ENCODE peak calls at places on chromosomes 13 and 19, in nine cellular contexts. One of them, this sample, is unnamed.

GRCh38 chr13:76331948-76332712 is 554.1 kb downstream of the KCTD12 start:
- DNase-seq in cardiac muscle cell: no peak
- DNase-seq in IMR-90: peak
- DNase-seq in HFF-Myc: no peak
- DNase-seq in A549: no peak
- DNase-seq in left ventricle myocardium inferior: no peak
- DNase-seq in fibroblast of mammary gland: no peak
- DNase-seq in astrocyte of the spinal cord: peak
- DNase-seq in skeletal muscle cell: peak
- DNase-seq in this sample: no peak

GRCh38 chr13:76762731-76763130 is 123.5 kb downstream of the KCTD12 start:
- DNase-seq in A549: no peak
- DNase-seq in left ventricle myocardium inferior: no peak
- DNase-seq in HFF-Myc: no peak
- DNase-seq in fibroblast of mammary gland: no peak
- DNase-seq in IMR-90: no peak
- DNase-seq in skeletal muscle cell: no peak
- DNase-seq in cardiac muscle cell: no peak
- DNase-seq in astrocyte of the spinal cord: no peak
- DNase-seq in this sample: no peak

GRCh38 chr19:10271543-10272086 is 695 bp downstream of the ICAM1 start:
- DNase-seq in fibroblast of mammary gland: no peak
- DNase-seq in skeletal muscle cell: no peak
- DNase-seq in left ventricle myocardium inferior: no peak
- DNase-seq in A549: no peak
- DNase-seq in HFF-Myc: no peak
- DNase-seq in astrocyte of the spinal cord: no peak
- DNase-seq in cardiac muscle cell: no peak
- DNase-seq in IMR-90: peak
- DNase-seq in this sample: no peak

GRCh38 chr13:21672811-21673591 is 2.1 kb downstream of the FGF9 start:
- DNase-seq in fibroblast of mammary gland: no peak
- DNase-seq in astrocyte of the spinal cord: no peak
- DNase-seq in IMR-90: no peak
- DNase-seq in HFF-Myc: no peak
- DNase-seq in A549: no peak
- DNase-seq in skeletal muscle cell: no peak
- DNase-seq in cardiac muscle cell: peak
- DNase-seq in left ventricle myocardium inferior: no peak
- DNase-seq in this sample: no peak

GRCh38 chr13:20181180-20181579 is 11.6 kb downstream of the GJB2 start:
- DNase-seq in astrocyte of the spinal cord: no peak
- DNase-seq in HFF-Myc: no peak
- DNase-seq in fibroblast of mammary gland: no peak
- DNase-seq in cardiac muscle cell: no peak
- DNase-seq in left ventricle myocardium inferior: no peak
- DNase-seq in A549: no peak
- DNase-seq in skeletal muscle cell: no peak
- DNase-seq in IMR-90: no peak
- DNase-seq in this sample: no peak

GRCh38 chr13:74217816-74218215 is 83.6 kb upstream of the KLF12 start:
- DNase-seq in fibroblast of mammary gland: no peak
- DNase-seq in skeletal muscle cell: peak
- DNase-seq in A549: no peak
- DNase-seq in HFF-Myc: no peak
- DNase-seq in cardiac muscle cell: no peak
- DNase-seq in astrocyte of the spinal cord: peak
- DNase-seq in left ventricle myocardium inferior: no peak
- DNase-seq in IMR-90: peak
- DNase-seq in this sample: no peak

GRCh38 chr13:27619711-27620376 is 485 bp downstream of the LNX2 start:
- DNase-seq in HFF-Myc: no peak
- DNase-seq in fibroblast of mammary gland: peak
- DNase-seq in left ventricle myocardium inferior: peak
- DNase-seq in astrocyte of the spinal cord: peak
- DNase-seq in cardiac muscle cell: no peak
- DNase-seq in A549: peak
- DNase-seq in skeletal muscle cell: no peak
- DNase-seq in IMR-90: peak
- DNase-seq in this sample: no peak

GRCh38 chr19:43570174-43570791 is 5.0 kb downstream of the XRCC1 start:
- DNase-seq in A549: no peak
- DNase-seq in skeletal muscle cell: no peak
- DNase-seq in left ventricle myocardium inferior: no peak
- DNase-seq in cardiac muscle cell: no peak
- DNase-seq in HFF-Myc: no peak
- DNase-seq in fibroblast of mammary gland: no peak
- DNase-seq in astrocyte of the spinal cord: no peak
- DNase-seq in IMR-90: no peak
- DNase-seq in this sample: peak

GRCh38 chr13:113634279-113635047 is 23.5 kb downstream of the ATP4B start:
- DNase-seq in skeletal muscle cell: no peak
- DNase-seq in HFF-Myc: no peak
- DNase-seq in cardiac muscle cell: no peak
- DNase-seq in A549: no peak
- DNase-seq in left ventricle myocardium inferior: peak
- DNase-seq in fibroblast of mammary gland: no peak
- DNase-seq in astrocyte of the spinal cord: no peak
- DNase-seq in IMR-90: no peak
- DNase-seq in this sample: no peak

GRCh38 chr19:20167020-20167644 is at the start of gene ZNF486:
- DNase-seq in cardiac muscle cell: peak
- DNase-seq in HFF-Myc: peak
- DNase-seq in fibroblast of mammary gland: peak
- DNase-seq in IMR-90: peak
- DNase-seq in astrocyte of the spinal cord: peak
- DNase-seq in skeletal muscle cell: peak
- DNase-seq in left ventricle myocardium inferior: peak
- DNase-seq in A549: no peak
- DNase-seq in this sample: peak
- H3K4me3 ChIP-seq in cardiac muscle cell: peak
- H3K4me3 ChIP-seq in HFF-Myc: peak
- H3K4me3 ChIP-seq in fibroblast of mammary gland: peak
- H3K4me3 ChIP-seq in IMR-90: peak
- H3K4me3 ChIP-seq in astrocyte of the spinal cord: peak
- H3K4me3 ChIP-seq in skeletal muscle cell: peak
- H3K4me3 ChIP-seq in left ventricle myocardium inferior: peak
- H3K4me3 ChIP-seq in A549: no peak
- H3K4me3 ChIP-seq in this sample: peak

GRCh38 chr19:5337886-5338595 is 2.6 kb downstream of the PTPRS start:
- DNase-seq in IMR-90: no peak
- DNase-seq in astrocyte of the spinal cord: no peak
- DNase-seq in fibroblast of mammary gland: no peak
- DNase-seq in HFF-Myc: no peak
- DNase-seq in skeletal muscle cell: no peak
- DNase-seq in A549: no peak
- DNase-seq in left ventricle myocardium inferior: no peak
- DNase-seq in cardiac muscle cell: no peak
- DNase-seq in this sample: no peak
- H3K4me3 ChIP-seq in IMR-90: no peak
- H3K4me3 ChIP-seq in astrocyte of the spinal cord: no peak
- H3K4me3 ChIP-seq in fibroblast of mammary gland: no peak
- H3K4me3 ChIP-seq in HFF-Myc: no peak
- H3K4me3 ChIP-seq in skeletal muscle cell: no peak
- H3K4me3 ChIP-seq in A549: no peak
- H3K4me3 ChIP-seq in left ventricle myocardium inferior: no peak
- H3K4me3 ChIP-seq in cardiac muscle cell: no peak
- H3K4me3 ChIP-seq in this sample: no peak

DNA sequence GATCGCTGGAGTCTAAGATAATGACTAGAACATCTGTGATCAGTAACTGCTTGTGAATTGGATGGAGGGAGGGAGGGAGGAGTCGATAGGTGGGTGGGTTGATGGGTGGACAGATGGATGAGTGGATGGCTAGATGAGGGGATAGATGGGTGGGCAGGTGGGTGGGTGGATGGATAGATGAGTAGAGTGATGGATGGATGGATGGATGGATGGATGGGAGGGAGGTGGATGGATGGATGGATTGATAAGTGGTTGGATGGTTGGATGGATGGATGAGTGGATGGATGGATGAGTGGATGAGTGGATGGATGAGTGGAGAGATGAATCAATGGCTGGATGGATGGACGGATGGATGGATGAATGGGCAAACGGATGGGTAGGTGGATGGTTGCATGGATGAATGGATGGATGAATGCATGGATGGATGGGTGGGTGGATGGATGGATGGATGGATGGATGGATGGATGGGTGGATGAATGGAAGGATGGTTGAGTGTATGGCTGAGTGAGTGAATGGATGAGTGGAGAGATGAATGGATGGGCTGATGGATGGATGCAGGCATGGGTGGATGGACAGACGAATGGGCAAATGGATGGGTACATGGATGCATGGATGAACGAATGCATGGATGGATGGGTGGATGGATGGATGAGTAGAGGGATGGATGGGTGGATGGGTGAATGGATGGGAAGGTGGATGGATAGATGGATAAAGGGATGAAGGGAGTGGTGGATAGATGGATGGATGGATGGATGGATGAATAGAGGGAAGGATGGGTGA is 44.0 kb upstream of the NFIC start:
- DNase-seq in IMR-90: no peak
- DNase-seq in skeletal muscle cell: no peak
- DNase-seq in left ventricle myocardium inferior: no peak
- DNase-seq in cardiac muscle cell: no peak
- DNase-seq in fibroblast of mammary gland: no peak
- DNase-seq in HFF-Myc: no peak
- DNase-seq in astrocyte of the spinal cord: no peak
- DNase-seq in A549: no peak
- DNase-seq in this sample: no peak
- H3K4me3 ChIP-seq in IMR-90: no peak
- H3K4me3 ChIP-seq in skeletal muscle cell: no peak
- H3K4me3 ChIP-seq in left ventricle myocardium inferior: no peak
- H3K4me3 ChIP-seq in cardiac muscle cell: no peak
- H3K4me3 ChIP-seq in fibroblast of mammary gland: no peak
- H3K4me3 ChIP-seq in HFF-Myc: no peak
- H3K4me3 ChIP-seq in astrocyte of the spinal cord: no peak
- H3K4me3 ChIP-seq in A549: no peak
- H3K4me3 ChIP-seq in this sample: no peak

DNA sequence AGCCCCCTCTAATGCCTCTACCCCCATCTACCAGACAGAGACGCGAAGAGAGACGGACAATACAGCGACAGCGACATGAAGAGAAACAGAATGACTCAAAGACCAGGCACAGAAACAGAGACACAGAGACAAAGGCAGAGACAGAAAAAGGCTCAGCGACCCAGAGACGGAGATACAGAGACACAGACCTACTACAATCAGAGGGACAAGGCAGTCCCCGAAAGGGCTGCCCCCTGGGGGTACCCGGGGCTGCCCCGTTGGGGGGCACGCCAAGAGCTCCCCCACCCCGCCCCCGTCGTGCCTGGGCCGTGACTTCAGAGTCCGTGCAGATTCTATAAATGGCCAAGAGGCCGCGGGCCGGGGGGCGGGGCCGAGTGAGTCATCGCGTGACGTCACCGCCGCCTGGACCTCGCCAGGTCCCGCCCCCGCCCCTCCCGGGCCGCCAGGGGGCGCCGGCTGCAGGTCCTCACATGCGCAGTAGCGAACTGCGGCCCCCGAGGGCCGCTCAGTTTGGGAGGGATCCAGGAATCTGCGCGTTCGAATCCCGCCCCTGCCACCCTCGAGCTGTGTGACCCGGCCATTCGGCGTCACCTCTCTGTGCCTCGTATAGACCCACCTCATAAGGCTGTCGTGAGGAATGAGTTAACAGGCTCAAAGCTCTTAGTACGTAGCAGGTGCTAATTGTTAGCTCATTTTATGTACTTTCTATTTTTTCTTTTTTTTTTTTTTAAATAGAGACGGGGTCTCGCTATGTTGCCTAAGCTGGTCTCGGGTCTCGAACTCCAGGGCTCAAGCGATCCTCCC is 2.7 kb upstream of the CNN1 start:
- DNase-seq in HFF-Myc: peak
- DNase-seq in IMR-90: peak
- DNase-seq in skeletal muscle cell: peak
- DNase-seq in fibroblast of mammary gland: peak
- DNase-seq in A549: peak
- DNase-seq in left ventricle myocardium inferior: peak
- DNase-seq in astrocyte of the spinal cord: peak
- DNase-seq in cardiac muscle cell: peak
- DNase-seq in this sample: peak
- H3K4me3 ChIP-seq in HFF-Myc: no peak
- H3K4me3 ChIP-seq in IMR-90: peak
- H3K4me3 ChIP-seq in skeletal muscle cell: peak
- H3K4me3 ChIP-seq in fibroblast of mammary gland: peak
- H3K4me3 ChIP-seq in A549: peak
- H3K4me3 ChIP-seq in left ventricle myocardium inferior: peak
- H3K4me3 ChIP-seq in astrocyte of the spinal cord: peak
- H3K4me3 ChIP-seq in cardiac muscle cell: peak
- H3K4me3 ChIP-seq in this sample: peak

GRCh38 chr19:12195501-12195860 is 32.6 kb downstream of the ZNF136 start:
- DNase-seq in HFF-Myc: no peak
- DNase-seq in cardiac muscle cell: no peak
- DNase-seq in left ventricle myocardium inferior: no peak
- DNase-seq in astrocyte of the spinal cord: no peak
- DNase-seq in skeletal muscle cell: no peak
- DNase-seq in A549: no peak
- DNase-seq in fibroblast of mammary gland: no peak
- DNase-seq in IMR-90: no peak
- DNase-seq in this sample: no peak
- H3K4me3 ChIP-seq in HFF-Myc: no peak
- H3K4me3 ChIP-seq in cardiac muscle cell: no peak
- H3K4me3 ChIP-seq in left ventricle myocardium inferior: peak
- H3K4me3 ChIP-seq in astrocyte of the spinal cord: peak
- H3K4me3 ChIP-seq in skeletal muscle cell: peak
- H3K4me3 ChIP-seq in A549: no peak
- H3K4me3 ChIP-seq in fibroblast of mammary gland: no peak
- H3K4me3 ChIP-seq in IMR-90: peak
- H3K4me3 ChIP-seq in this sample: no peak

DNA sequence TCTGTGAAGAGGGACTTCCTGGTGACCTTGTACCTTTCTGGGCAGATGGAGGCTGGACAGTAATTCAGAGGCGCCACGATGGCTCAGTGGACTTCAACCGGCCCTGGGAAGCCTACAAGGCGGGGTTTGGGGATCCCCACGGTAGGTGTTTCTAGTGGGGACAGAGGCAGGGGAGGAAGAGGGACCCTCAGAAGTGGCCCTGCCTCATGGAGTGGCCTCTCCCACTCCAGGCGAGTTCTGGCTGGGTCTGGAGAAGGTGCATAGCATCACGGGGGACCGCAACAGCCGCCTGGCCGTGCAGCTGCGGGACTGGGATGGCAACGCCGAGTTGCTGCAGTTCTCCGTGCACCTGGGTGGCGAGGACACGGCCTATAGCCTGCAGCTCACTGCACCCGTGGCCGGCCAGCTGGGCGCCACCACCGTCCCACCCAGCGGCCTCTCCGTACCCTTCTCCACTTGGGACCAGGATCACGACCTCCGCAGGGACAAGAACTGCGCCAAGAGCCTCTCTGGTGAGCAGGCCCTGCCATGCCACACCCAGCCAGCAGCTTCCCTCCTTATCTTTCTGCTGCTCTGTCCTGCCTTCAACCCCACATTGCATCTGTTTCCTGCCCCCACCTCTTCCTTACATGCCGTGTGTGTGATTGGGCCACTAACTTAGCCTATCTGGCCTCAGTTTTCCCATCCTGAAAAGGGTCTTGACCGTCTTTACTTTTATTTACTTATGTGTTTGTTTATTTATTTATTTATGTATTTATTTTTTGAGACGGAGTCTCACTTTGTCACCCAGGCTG is 7.3 kb downstream of the ANGPTL4 start:
- DNase-seq in left ventricle myocardium inferior: no peak
- DNase-seq in skeletal muscle cell: no peak
- DNase-seq in IMR-90: no peak
- DNase-seq in cardiac muscle cell: no peak
- DNase-seq in astrocyte of the spinal cord: no peak
- DNase-seq in HFF-Myc: no peak
- DNase-seq in fibroblast of mammary gland: no peak
- DNase-seq in A549: no peak
- DNase-seq in this sample: no peak
- H3K4me3 ChIP-seq in left ventricle myocardium inferior: no peak
- H3K4me3 ChIP-seq in skeletal muscle cell: no peak
- H3K4me3 ChIP-seq in IMR-90: no peak
- H3K4me3 ChIP-seq in cardiac muscle cell: no peak
- H3K4me3 ChIP-seq in astrocyte of the spinal cord: no peak
- H3K4me3 ChIP-seq in HFF-Myc: no peak
- H3K4me3 ChIP-seq in fibroblast of mammary gland: no peak
- H3K4me3 ChIP-seq in A549: no peak
- H3K4me3 ChIP-seq in this sample: no peak

This sample was measured in PC-9.